ENCODE peak calls at places on chromosomes 12 and 14, in four cellular contexts. N, C, R and O are unnamed samples.

GRCh38 chr12:123142948-123143752 is 7.7 kb downstream of the PITPNM2 start:
- DNase-seq in N (peak; percentile 77), C (no peak), R (peak; percentile 70), O (peak; percentile 71)

GRCh38 chr12:131511391-131511802 is 199.5 kb upstream of the SFSWAP start:
- DNase-seq in N (no peak), C (no peak), R (peak; percentile 14), O (no peak)

GRCh38 chr12:122726056-122726558 is 4.5 kb downstream of the HCAR1 start:
- DNase-seq in N (no peak), C (no peak), R (peak; percentile 24), O (no peak)

GRCh38 chr12:85805654-85806053 is 30.6 kb downstream of the RASSF9 start:
- DNase-seq in N (no peak), C (no peak), R (no peak), O (no peak)

GRCh38 chr14:32939254-32940065 is 781 bp downstream of the NPAS3 start:
- DNase-seq in N (peak; percentile 95), C (peak; percentile 75), R (no peak), O (peak; percentile 83)

GRCh38 chr12:112741106-112741505 is 50.4 kb upstream of the RPH3A start:
- DNase-seq in N (no peak), C (no peak), R (no peak), O (no peak)

GRCh38 chr14:73245401-73246325 is 8.4 kb downstream of the PAPLN start:
- DNase-seq in N (no peak), C (no peak), R (no peak), O (no peak)

GRCh38 chr14:81400852-81401251 is 728 bp upstream of the STON2 start:
- DNase-seq in N (peak; percentile 88), C (peak; percentile 91), R (peak; percentile 59), O (peak; percentile 92)

GRCh38 chr12:9258676-9259075 is 50.5 kb upstream of the PZP start:
- DNase-seq in N (no peak), C (no peak), R (no peak), O (no peak)

GRCh38 chr14:92093320-92093719 is 13.1 kb downstream of the ATXN3 start:
- DNase-seq in N (no peak), C (no peak), R (peak; percentile 14), O (no peak)

GRCh38 chr14:69614592-69614991 is 3.2 kb downstream of the SUSD6 start:
- DNase-seq in N (no peak), C (peak; percentile 51), R (no peak), O (peak; percentile 70)

GRCh38 chr12:56716933-56717880 is 7.9 kb downstream of the NACA start:
- DNase-seq in N (no peak), C (no peak), R (no peak), O (no peak)

GRCh38 chr14:23071975-23072539 is 14.7 kb upstream of the CDH24 start:
- DNase-seq in N (no peak), C (no peak), R (no peak), O (no peak)

GRCh38 chr14:23069413-23069806 is 12.1 kb upstream of the CDH24 start:
- DNase-seq in N (no peak), C (no peak), R (no peak), O (peak; percentile 45)

GRCh38 chr14:23068792-23069412 is 11.6 kb upstream of the CDH24 start:
- DNase-seq in N (peak; percentile 90), C (peak; percentile 89), R (peak; percentile 94), O (peak; percentile 86)

GRCh38 chr14:23070262-23071129 is 13.2 kb upstream of the CDH24 start:
- DNase-seq in N (no peak), C (no peak), R (no peak), O (no peak)

DNA sequence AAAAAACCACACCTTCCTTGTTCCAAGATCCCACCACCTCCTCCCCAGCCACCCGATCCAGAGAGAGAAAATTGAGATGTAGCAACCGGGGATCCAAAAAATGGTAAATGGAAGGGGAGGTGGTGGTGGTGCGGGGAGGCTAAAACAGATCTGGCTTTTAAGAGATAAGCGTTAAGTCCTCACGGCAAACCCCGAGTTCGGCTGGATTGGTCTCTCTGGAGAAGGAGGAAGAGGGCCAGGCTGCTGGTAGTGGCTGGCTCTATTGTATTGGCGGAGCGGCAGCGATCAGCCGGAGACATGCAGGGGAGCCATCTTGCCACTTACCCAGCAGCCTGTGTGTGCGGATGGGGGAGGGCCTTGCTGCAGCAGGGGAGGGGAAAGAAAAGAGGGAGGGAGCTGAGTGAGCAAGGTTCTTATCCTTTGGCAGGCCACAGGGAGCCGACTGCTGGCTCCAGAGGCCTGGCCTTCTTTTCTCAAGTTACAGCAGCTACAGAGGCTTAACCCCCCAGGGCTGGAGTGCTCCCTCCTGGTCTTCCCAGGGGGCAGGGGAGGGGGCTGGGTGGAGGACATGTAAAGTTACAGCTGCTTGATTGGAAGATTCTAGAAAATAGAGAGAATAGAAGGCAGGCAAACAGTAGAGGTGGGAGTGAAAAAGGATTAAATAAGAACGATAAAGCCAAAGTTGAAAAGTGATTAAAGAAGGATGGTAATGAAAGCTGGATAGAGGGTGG is 14.1 kb upstream of the CDH24 start:
- DNase-seq in N (peak; percentile 95), C (peak; percentile 80), R (peak; percentile 91), O (peak; percentile 89)
- TF ChIP-seq POLR2A in N (no peak), C (no peak), R (peak; percentile 85), O (no peak)

DNA sequence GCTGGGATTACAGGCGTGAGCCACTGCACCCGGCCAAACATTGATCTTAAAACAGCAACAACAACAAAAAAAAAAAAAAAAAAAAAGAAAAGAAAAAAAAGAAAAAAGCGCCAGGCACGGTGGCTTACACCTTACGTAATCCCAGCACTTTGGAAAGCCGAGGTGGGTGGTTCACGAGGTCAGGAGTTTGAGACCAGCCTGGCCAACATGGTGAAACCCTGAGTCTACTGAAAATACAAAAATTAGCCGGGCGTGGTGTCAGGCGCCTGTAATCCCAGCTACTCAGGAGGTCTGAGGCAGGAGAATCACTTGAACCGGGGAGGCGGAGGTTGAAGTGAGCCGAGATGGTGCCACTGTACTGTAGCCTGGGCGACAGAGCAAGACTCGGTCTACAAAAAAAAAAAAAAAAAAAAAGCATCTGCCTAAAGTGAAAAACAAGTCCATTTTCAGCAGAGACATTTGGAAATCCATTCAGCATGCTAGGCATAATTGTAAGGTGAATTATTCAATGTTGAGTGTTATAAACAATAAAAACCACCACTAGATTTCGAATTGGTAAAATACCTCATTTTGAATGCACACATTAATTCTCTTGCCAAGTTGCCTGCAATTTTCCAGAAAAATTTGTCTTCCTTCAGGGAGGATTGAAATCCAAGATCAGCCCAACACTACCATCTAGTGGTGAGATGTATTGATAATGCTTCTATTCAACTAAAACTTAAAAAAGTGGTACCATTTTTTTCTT is 8.0 kb upstream of the CERS5 start:
- DNase-seq in N (no peak), C (peak; percentile 61), R (peak; percentile 81), O (no peak)
- TF ChIP-seq POLR2A in N (no peak), C (no peak), R (no peak), O (no peak)

DNA sequence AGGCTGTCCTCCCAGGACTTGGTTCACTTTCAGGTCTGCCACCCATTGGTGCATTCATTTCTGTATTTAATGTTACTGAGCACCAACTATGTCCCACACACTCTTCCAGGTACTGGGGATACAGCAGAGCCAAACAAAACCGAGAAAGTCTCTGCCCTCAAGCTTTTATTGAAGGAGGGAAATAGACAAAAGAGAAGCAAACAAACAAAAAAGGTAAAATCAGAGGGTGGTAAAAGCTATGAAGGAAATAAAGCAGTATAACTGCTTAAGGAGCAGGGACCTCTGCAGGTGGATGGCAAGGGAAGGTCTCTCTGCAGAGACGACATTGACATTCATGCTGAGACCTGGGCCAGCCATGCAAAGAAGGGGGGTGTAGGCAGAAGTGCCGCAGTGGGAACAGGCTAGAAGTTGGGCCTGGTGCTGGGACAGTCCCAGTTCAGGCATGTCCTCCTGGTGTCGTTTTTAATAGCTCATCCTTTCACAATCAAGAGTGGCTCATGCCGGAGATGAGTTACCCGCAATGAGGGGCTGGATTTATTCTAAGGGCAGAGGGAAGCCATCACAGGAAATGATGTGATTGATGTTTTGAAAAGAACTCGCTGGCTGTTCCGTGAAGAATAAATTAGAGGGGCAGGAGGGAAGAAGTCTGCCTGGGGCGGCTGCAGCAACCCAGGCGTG is 72.8 kb downstream of the IRF2BPL start:
- DNase-seq in N (no peak), C (no peak), R (peak; percentile 60), O (no peak)
- TF ChIP-seq POLR2A in N (no peak), C (no peak), R (no peak), O (no peak)

DNA sequence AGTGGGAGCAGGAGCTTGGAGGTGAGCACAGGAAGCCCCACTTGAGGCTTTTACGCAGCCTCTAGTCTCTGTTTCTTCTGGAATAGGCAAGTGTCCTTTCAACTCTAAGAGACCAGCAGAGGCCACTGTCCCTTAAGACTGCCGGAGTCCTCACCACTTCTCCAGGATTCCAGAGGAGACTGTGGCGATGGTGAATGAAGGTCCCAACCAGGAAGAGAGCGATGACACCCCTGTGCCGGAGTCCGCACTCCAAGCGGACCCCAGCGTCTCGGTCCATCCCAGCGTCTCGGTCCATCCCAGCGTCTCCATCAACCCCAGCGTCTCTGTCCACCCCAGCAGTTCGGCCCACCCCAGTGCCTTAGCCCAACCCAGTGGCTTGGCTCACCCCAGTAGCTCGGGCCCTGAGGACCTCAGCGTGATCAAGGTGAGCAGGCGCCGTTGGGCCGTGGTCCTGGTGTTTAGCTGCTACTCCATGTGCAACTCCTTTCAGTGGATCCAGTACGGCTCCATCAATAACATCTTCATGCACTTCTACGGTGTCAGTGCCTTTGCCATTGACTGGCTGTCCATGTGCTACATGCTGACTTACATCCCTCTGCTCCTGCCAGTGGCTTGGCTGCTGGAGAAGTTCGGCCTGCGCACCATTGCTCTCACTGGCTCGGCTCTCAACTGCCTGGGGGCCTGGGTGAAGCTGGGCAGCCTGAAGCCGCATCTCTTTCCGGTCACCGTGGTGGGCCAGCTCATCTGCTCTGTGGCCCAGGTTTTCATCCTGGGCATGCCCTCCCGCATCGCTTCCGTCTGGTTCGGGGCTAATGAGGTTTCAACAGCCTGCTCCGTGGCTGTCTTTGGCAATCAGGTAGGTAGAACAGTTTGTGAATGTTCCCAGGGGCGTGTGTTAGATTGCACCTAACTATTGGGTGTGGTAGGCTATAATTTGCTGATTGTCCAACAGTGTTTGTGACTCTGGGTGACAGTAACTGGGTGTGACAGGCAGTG is 664 bp downstream of the FLVCR2 start:
- DNase-seq in N (peak; percentile 68), C (peak; percentile 33), R (peak; percentile 52), O (no peak)
- TF ChIP-seq POLR2A in N (no peak), C (no peak), R (no peak), O (no peak)

GRCh38 chr14:60662987-60663386 is 13.7 kb upstream of the SIX1 start:
- DNase-seq in N (no peak), C (no peak), R (no peak), O (no peak)

GRCh38 chr14:60670994-60671393 is 21.7 kb upstream of the SIX1 start:
- DNase-seq in N (no peak), C (no peak), R (no peak), O (no peak)

GRCh38 chr14:60665178-60665555 is 15.9 kb upstream of the SIX1 start:
- DNase-seq in N (no peak), C (no peak), R (no peak), O (no peak)

GRCh38 chr14:60668431-60669112 is 19.3 kb upstream of the SIX1 start:
- DNase-seq in N (no peak), C (no peak), R (peak; percentile 31), O (no peak)
- TF ChIP-seq POLR2A in N (no peak), C (no peak), R (no peak), O (no peak)

DNA sequence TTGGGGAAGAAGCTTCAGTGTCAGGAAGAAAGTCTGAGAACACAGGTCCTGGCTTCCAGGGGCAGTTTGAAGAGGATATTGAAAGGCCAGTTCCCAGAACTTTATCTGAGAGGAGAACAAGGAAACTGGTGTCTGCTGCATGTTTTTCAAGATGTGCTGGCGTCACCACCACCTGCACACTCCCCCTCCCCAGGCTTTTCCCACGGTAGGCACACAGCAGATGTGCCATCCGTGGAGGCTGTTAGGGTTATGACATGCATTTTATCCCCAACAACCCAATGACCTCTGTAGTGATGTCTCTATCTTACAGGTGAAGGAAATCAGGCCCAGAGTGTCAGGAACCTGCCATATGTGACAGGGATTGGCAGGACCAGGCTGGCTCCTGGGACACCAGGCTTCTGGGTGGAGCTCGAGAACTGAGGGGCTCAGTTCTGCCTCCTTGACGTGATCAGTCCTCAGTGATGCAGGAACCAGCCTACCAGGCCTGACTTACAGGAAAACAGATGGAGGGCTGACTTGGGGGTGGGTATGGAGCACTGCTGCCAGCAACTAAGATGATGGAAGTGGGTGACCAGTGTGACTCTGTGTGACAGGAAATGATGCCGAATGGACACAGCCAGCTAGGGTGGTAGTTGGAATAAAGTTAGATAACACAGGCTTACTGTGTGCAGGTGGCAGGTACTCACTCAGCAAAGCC is 16.8 kb downstream of the SLC25A47 start:
- DNase-seq in N (no peak), C (no peak), R (no peak), O (no peak)
- TF ChIP-seq POLR2A in N (no peak), C (no peak), R (no peak), O (no peak)